ENCODE peak calls at places on chromosomes 2 and 18, in ten cellular contexts. One of them, this sample, is unnamed.

GRCh38 chr18:2920546-2921343 is 73.9 kb downstream of the EMILIN2 start:
- DNase-seq in astrocyte of the spinal cord: no peak
- DNase-seq in DMS153: no peak
- DNase-seq in AG10803: no peak
- DNase-seq in stimulated activated naive CD8-positive, alpha-beta T cell treated with anti-CD3 and anti-CD28 coated beads, Interleukin-15, Interleukin-2, amounts not matched to agents 100 U/mL and 50 U/mL, for 24 hours: no peak
- DNase-seq in lower lobe of right lung: no peak
- DNase-seq in T-cell: no peak
- DNase-seq in GM20000: no peak
- DNase-seq in IMR-90: no peak
- DNase-seq in C1 segment of cervical spinal cord: no peak
- DNase-seq in this sample: no peak

GRCh38 chr2:239930378-239930777 is 94.8 kb downstream of the NDUFA10 start:
- DNase-seq in astrocyte of the spinal cord: no peak
- DNase-seq in DMS153: no peak
- DNase-seq in AG10803: no peak
- DNase-seq in stimulated activated naive CD8-positive, alpha-beta T cell treated with anti-CD3 and anti-CD28 coated beads, Interleukin-15, Interleukin-2, amounts not matched to agents 100 U/mL and 50 U/mL, for 24 hours: no peak
- DNase-seq in lower lobe of right lung: peak; percentile 39
- DNase-seq in T-cell: no peak
- DNase-seq in GM20000: no peak
- DNase-seq in IMR-90: no peak
- DNase-seq in C1 segment of cervical spinal cord: no peak
- DNase-seq in this sample: no peak

GRCh38 chr2:12488365-12488972 is 228.3 kb upstream of the TRIB2 start:
- DNase-seq in astrocyte of the spinal cord: no peak
- DNase-seq in DMS153: no peak
- DNase-seq in AG10803: no peak
- DNase-seq in stimulated activated naive CD8-positive, alpha-beta T cell treated with anti-CD3 and anti-CD28 coated beads, Interleukin-15, Interleukin-2, amounts not matched to agents 100 U/mL and 50 U/mL, for 24 hours: peak; percentile 34
- DNase-seq in lower lobe of right lung: no peak
- DNase-seq in T-cell: peak; percentile 58
- DNase-seq in GM20000: no peak
- DNase-seq in IMR-90: no peak
- DNase-seq in C1 segment of cervical spinal cord: no peak
- DNase-seq in this sample: no peak

GRCh38 chr2:239630618-239631286 is 229.9 kb upstream of the HDAC4 start:
- DNase-seq in astrocyte of the spinal cord: peak; percentile 43
- DNase-seq in DMS153: no peak
- DNase-seq in AG10803: peak; percentile 98
- DNase-seq in stimulated activated naive CD8-positive, alpha-beta T cell treated with anti-CD3 and anti-CD28 coated beads, Interleukin-15, Interleukin-2, amounts not matched to agents 100 U/mL and 50 U/mL, for 24 hours: no peak
- DNase-seq in lower lobe of right lung: no peak
- DNase-seq in T-cell: no peak
- DNase-seq in GM20000: no peak
- DNase-seq in IMR-90: peak; percentile 42
- DNase-seq in C1 segment of cervical spinal cord: no peak
- DNase-seq in this sample: peak; percentile 80

GRCh38 chr2:25338401-25338800 is 3.3 kb downstream of the DNMT3A start:
- DNase-seq in astrocyte of the spinal cord: no peak
- DNase-seq in DMS153: no peak
- DNase-seq in AG10803: no peak
- DNase-seq in stimulated activated naive CD8-positive, alpha-beta T cell treated with anti-CD3 and anti-CD28 coated beads, Interleukin-15, Interleukin-2, amounts not matched to agents 100 U/mL and 50 U/mL, for 24 hours: no peak
- DNase-seq in lower lobe of right lung: no peak
- DNase-seq in T-cell: no peak
- DNase-seq in GM20000: no peak
- DNase-seq in IMR-90: no peak
- DNase-seq in C1 segment of cervical spinal cord: no peak
- DNase-seq in this sample: no peak

GRCh38 chr2:118761791-118762190 is 85.7 kb downstream of the EN1 start:
- DNase-seq in astrocyte of the spinal cord: no peak
- DNase-seq in DMS153: no peak
- DNase-seq in AG10803: peak; percentile 53
- DNase-seq in stimulated activated naive CD8-positive, alpha-beta T cell treated with anti-CD3 and anti-CD28 coated beads, Interleukin-15, Interleukin-2, amounts not matched to agents 100 U/mL and 50 U/mL, for 24 hours: no peak
- DNase-seq in lower lobe of right lung: no peak
- DNase-seq in T-cell: no peak
- DNase-seq in GM20000: no peak
- DNase-seq in IMR-90: no peak
- DNase-seq in C1 segment of cervical spinal cord: no peak
- DNase-seq in this sample: no peak

GRCh38 chr2:172674034-172674967 is 61.3 kb upstream of the RAPGEF4 start:
- DNase-seq in astrocyte of the spinal cord: peak; percentile 15
- DNase-seq in DMS153: no peak
- DNase-seq in AG10803: peak; percentile 38
- DNase-seq in stimulated activated naive CD8-positive, alpha-beta T cell treated with anti-CD3 and anti-CD28 coated beads, Interleukin-15, Interleukin-2, amounts not matched to agents 100 U/mL and 50 U/mL, for 24 hours: peak; percentile 58
- DNase-seq in lower lobe of right lung: peak; percentile 53
- DNase-seq in T-cell: peak; percentile 11
- DNase-seq in GM20000: peak; percentile 62
- DNase-seq in IMR-90: no peak
- DNase-seq in C1 segment of cervical spinal cord: no peak
- DNase-seq in this sample: peak; percentile 25

GRCh38 chr2:119184512-119184911 is 26.0 kb upstream of the C1QL2 start:
- DNase-seq in astrocyte of the spinal cord: no peak
- DNase-seq in DMS153: no peak
- DNase-seq in AG10803: no peak
- DNase-seq in stimulated activated naive CD8-positive, alpha-beta T cell treated with anti-CD3 and anti-CD28 coated beads, Interleukin-15, Interleukin-2, amounts not matched to agents 100 U/mL and 50 U/mL, for 24 hours: no peak
- DNase-seq in lower lobe of right lung: no peak
- DNase-seq in T-cell: no peak
- DNase-seq in GM20000: no peak
- DNase-seq in IMR-90: no peak
- DNase-seq in C1 segment of cervical spinal cord: no peak
- DNase-seq in this sample: peak; percentile 10

GRCh38 chr2:118969734-118970395 is 27.9 kb downstream of the MARCO start:
- DNase-seq in astrocyte of the spinal cord: no peak
- DNase-seq in DMS153: no peak
- DNase-seq in AG10803: peak; percentile 8
- DNase-seq in stimulated activated naive CD8-positive, alpha-beta T cell treated with anti-CD3 and anti-CD28 coated beads, Interleukin-15, Interleukin-2, amounts not matched to agents 100 U/mL and 50 U/mL, for 24 hours: no peak
- DNase-seq in lower lobe of right lung: no peak
- DNase-seq in T-cell: no peak
- DNase-seq in GM20000: no peak
- DNase-seq in IMR-90: no peak
- DNase-seq in C1 segment of cervical spinal cord: no peak
- DNase-seq in this sample: no peak

GRCh38 chr2:225740086-225740485 is 340.6 kb downstream of the NYAP2 start:
- DNase-seq in astrocyte of the spinal cord: no peak
- DNase-seq in DMS153: no peak
- DNase-seq in AG10803: peak; percentile 80
- DNase-seq in stimulated activated naive CD8-positive, alpha-beta T cell treated with anti-CD3 and anti-CD28 coated beads, Interleukin-15, Interleukin-2, amounts not matched to agents 100 U/mL and 50 U/mL, for 24 hours: no peak
- DNase-seq in lower lobe of right lung: no peak
- DNase-seq in T-cell: no peak
- DNase-seq in GM20000: no peak
- DNase-seq in IMR-90: peak; percentile 29
- DNase-seq in C1 segment of cervical spinal cord: no peak
- DNase-seq in this sample: peak; percentile 91

GRCh38 chr2:99637157-99637697 is 147.4 kb upstream of the REV1 start:
- DNase-seq in astrocyte of the spinal cord: no peak
- DNase-seq in DMS153: no peak
- DNase-seq in AG10803: no peak
- DNase-seq in stimulated activated naive CD8-positive, alpha-beta T cell treated with anti-CD3 and anti-CD28 coated beads, Interleukin-15, Interleukin-2, amounts not matched to agents 100 U/mL and 50 U/mL, for 24 hours: no peak
- DNase-seq in lower lobe of right lung: no peak
- DNase-seq in T-cell: no peak
- DNase-seq in GM20000: no peak
- DNase-seq in IMR-90: no peak
- DNase-seq in C1 segment of cervical spinal cord: no peak
- DNase-seq in this sample: no peak

GRCh38 chr2:118442949-118443348 is 354.7 kb downstream of the INSIG2 start:
- DNase-seq in astrocyte of the spinal cord: peak; percentile 7
- DNase-seq in DMS153: no peak
- DNase-seq in AG10803: no peak
- DNase-seq in stimulated activated naive CD8-positive, alpha-beta T cell treated with anti-CD3 and anti-CD28 coated beads, Interleukin-15, Interleukin-2, amounts not matched to agents 100 U/mL and 50 U/mL, for 24 hours: no peak
- DNase-seq in lower lobe of right lung: no peak
- DNase-seq in T-cell: no peak
- DNase-seq in GM20000: no peak
- DNase-seq in IMR-90: no peak
- DNase-seq in C1 segment of cervical spinal cord: no peak
- DNase-seq in this sample: no peak

GRCh38 chr18:5137261-5137660 is 59.8 kb downstream of the AKAIN1 start:
- DNase-seq in astrocyte of the spinal cord: no peak
- DNase-seq in DMS153: no peak
- DNase-seq in AG10803: no peak
- DNase-seq in stimulated activated naive CD8-positive, alpha-beta T cell treated with anti-CD3 and anti-CD28 coated beads, Interleukin-15, Interleukin-2, amounts not matched to agents 100 U/mL and 50 U/mL, for 24 hours: no peak
- DNase-seq in lower lobe of right lung: no peak
- DNase-seq in T-cell: no peak
- DNase-seq in GM20000: no peak
- DNase-seq in IMR-90: no peak
- DNase-seq in C1 segment of cervical spinal cord: no peak
- DNase-seq in this sample: no peak

GRCh38 chr2:228318218-228318617 is 136.7 kb upstream of the SPHKAP start:
- DNase-seq in astrocyte of the spinal cord: peak; percentile 8
- DNase-seq in DMS153: peak; percentile 60
- DNase-seq in AG10803: peak; percentile 17
- DNase-seq in stimulated activated naive CD8-positive, alpha-beta T cell treated with anti-CD3 and anti-CD28 coated beads, Interleukin-15, Interleukin-2, amounts not matched to agents 100 U/mL and 50 U/mL, for 24 hours: no peak
- DNase-seq in lower lobe of right lung: no peak
- DNase-seq in T-cell: no peak
- DNase-seq in GM20000: no peak
- DNase-seq in IMR-90: no peak
- DNase-seq in C1 segment of cervical spinal cord: no peak
- DNase-seq in this sample: peak; percentile 39